ENCODE peak calls at places on chromosomes 5 and 9, in four cellular contexts. Q is right cardiac atrium, L is prostate gland, W is iris pigment epithelial cell. Z is an unnamed sample.

GRCh38 chr5:43193171-43193951 is 1.3 kb downstream of the NIM1K start:
- DNase-seq in Q (no peak), W (peak; percentile 95), L (no peak), Z (peak; percentile 56)

GRCh38 chr9:129408535-129409215 is 212.2 kb downstream of the C9orf50 start:
- DNase-seq in L (peak; percentile 69), W (no peak), Q (peak; percentile 61), Z (no peak)

GRCh38 chr5:6449465-6450158 is 953 bp downstream of the UBE2QL1 start:
- DNase-seq in L (no peak), Q (no peak), W (no peak), Z (no peak)

GRCh38 chr5:110726249-110727024 is at the start of gene TMEM232:
- DNase-seq in W (peak; percentile 77), L (peak; percentile 56), Q (peak; percentile 83), Z (peak; percentile 28)

GRCh38 chr5:171428168-171428658 is 8.8 kb downstream of the FGF18 start:
- DNase-seq in L (no peak), W (no peak), Q (no peak), Z (no peak)

GRCh38 chr9:137082925-137083290 is 3.9 kb upstream of the MAN1B1 start:
- DNase-seq in Q (peak; percentile 34), L (no peak), W (no peak), Z (no peak)

GRCh38 chr9:124267271-124267807 is 9.6 kb downstream of the NEK6 start:
- DNase-seq in L (peak; percentile 95), W (peak; percentile 73), Q (peak; percentile 69), Z (no peak)

GRCh38 chr9:125649826-125650225 is 57.2 kb downstream of the MAPKAP1 start:
- DNase-seq in W (no peak), Q (no peak), L (no peak), Z (no peak)

GRCh38 chr9:9950813-9951212 is 662.0 kb downstream of the PTPRD start:
- DNase-seq in W (peak; percentile 4), Q (no peak), L (no peak), Z (no peak)

GRCh38 chr9:133737774-133738038 is 446 bp downstream of the SARDH start:
- DNase-seq in W (no peak), L (no peak), Q (no peak), Z (no peak)

GRCh38 chr9:99595796-99596195 is 225.9 kb upstream of the NR4A3 start:
- DNase-seq in W (no peak), L (no peak), Q (no peak), Z (no peak)

GRCh38 chr9:23769307-23769935 is 56.6 kb downstream of the ELAVL2 start:
- DNase-seq in L (peak; percentile 24), Q (no peak), W (peak; percentile 17), Z (peak; percentile 92)

GRCh38 chr9:33161011-33161588 is 6.0 kb downstream of the B4GALT1 start:
- DNase-seq in Q (peak; percentile 83), L (peak; percentile 67), W (peak; percentile 99), Z (peak; percentile 86)

GRCh38 chr5:146475190-146475801 is 28.2 kb downstream of the TCERG1 start:
- DNase-seq in W (no peak), Q (no peak), L (no peak), Z (no peak)

GRCh38 chr5:109161914-109162683 is 247.7 kb downstream of the PJA2 start:
- DNase-seq in Q (no peak), L (no peak), W (peak; percentile 62), Z (no peak)

GRCh38 chr5:166977916-166978434 is 1313.5 kb upstream of the WWC1 start:
- DNase-seq in Q (no peak), W (no peak), L (no peak), Z (no peak)

GRCh38 chr5:9781275-9781674 is 151.1 kb upstream of the TAS2R1 start:
- DNase-seq in L (no peak), Q (no peak), W (no peak), Z (no peak)

GRCh38 chr5:228886-229285 is 10.8 kb downstream of the SDHA start:
- DNase-seq in W (no peak), L (no peak), Q (no peak), Z (no peak)

GRCh38 chr5:113169720-113170119 is 193.1 kb downstream of the DCP2 start:
- DNase-seq in L (no peak), W (peak; percentile 33), Q (no peak), Z (no peak)

GRCh38 chr5:176692326-176692725 is 45.0 kb downstream of the TSPAN17 start:
- DNase-seq in W (no peak), Q (no peak), L (no peak), Z (no peak)

GRCh38 chr5:963673-964531 is 44.7 kb upstream of the NKD2 start:
- DNase-seq in Q (peak; percentile 75), L (no peak), W (peak; percentile 31), Z (no peak)

GRCh38 chr5:60260658-60261057 is 367.1 kb upstream of the PDE4D start:
- DNase-seq in W (no peak), Q (no peak), L (no peak), Z (no peak)

GRCh38 chr9:18294229-18294628 is 179.7 kb upstream of the ADAMTSL1 start:
- DNase-seq in Q (no peak), W (no peak), L (no peak), Z (no peak)

GRCh38 chr5:149011084-149011483 is 51.8 kb downstream of the SH3TC2 start:
- DNase-seq in W (no peak), L (no peak), Q (no peak), Z (no peak)

GRCh38 chr9:134234001-134234660 is 69.8 kb upstream of the RNU6ATAC start:
- DNase-seq in W (no peak), Q (peak; percentile 64), L (peak; percentile 82), Z (no peak)

GRCh38 chr9:72627147-72627546 is 105.7 kb downstream of the TMC1 start:
- DNase-seq in Q (no peak), L (no peak), W (no peak), Z (no peak)

GRCh38 chr5:107068782-107069181 is 602.0 kb downstream of the EFNA5 start:
- DNase-seq in W (no peak), Q (no peak), L (no peak), Z (no peak)

GRCh38 chr9:112703304-112703703 is 14.6 kb downstream of the INIP start:
- DNase-seq in L (no peak), Q (no peak), W (no peak), Z (no peak)

Z was measured in keratinocyte.